ENCODE peak calls at places on chromosomes 11 and 22, in nine cellular contexts. C is cardiac muscle cell, A is GM23338, M is upper lobe of right lung, G is heart left ventricle, T is endodermal cell, S is pancreas, P is MM.1S, J is IMR-90. I is an unnamed sample.

GRCh38 chr11:125874556-125875124 is 12.8 kb upstream of the HYLS1 start:
- DNase-seq in G (peak; percentile 53), M (no peak), P (peak; percentile 49), A (peak; percentile 91), S (peak; percentile 36), T (peak; percentile 88), J (peak; percentile 70), C (peak; percentile 79), I (peak; percentile 78)

GRCh38 chr11:72681226-72682153 is 7.3 kb upstream of the PDE2A start:
- DNase-seq in J (no peak), A (no peak), G (no peak), T (no peak), P (no peak), S (no peak), C (no peak), M (no peak), I (no peak)

GRCh38 chr11:61645179-61645868 is 34.9 kb upstream of the DAGLA start:
- DNase-seq in J (peak; percentile 19), M (peak; percentile 86), G (no peak), T (no peak), P (no peak), C (peak; percentile 57), S (no peak), A (no peak), I (no peak)

GRCh38 chr11:26478710-26479109 is 93.4 kb downstream of the MUC15 start:
- DNase-seq in T (no peak), M (no peak), A (no peak), P (no peak), G (no peak), S (no peak), C (no peak), J (no peak), I (no peak)

GRCh38 chr22:27800250-27801131 is 1.1 kb downstream of the MN1 start:
- DNase-seq in P (no peak), G (no peak), A (no peak), M (no peak), C (peak; percentile 55), S (no peak), J (no peak), T (peak; percentile 80), I (no peak)

GRCh38 chr11:61919841-61920631 is 2.7 kb upstream of the RAB3IL1 start:
- DNase-seq in S (no peak), T (peak; percentile 60), M (no peak), A (no peak), C (no peak), J (no peak), P (no peak), G (no peak), I (peak; percentile 52)

GRCh38 chr11:61021661-61022212 is 50.3 kb downstream of the CD6 start:
- DNase-seq in S (peak; percentile 56), J (no peak), A (peak; percentile 90), C (no peak), T (peak; percentile 91), G (no peak), M (peak; percentile 76), P (no peak), I (peak; percentile 41)

GRCh38 chr11:96055706-96056387 is 131.9 kb upstream of the MTMR2 start:
- DNase-seq in A (no peak), S (no peak), J (peak; percentile 62), T (peak; percentile 67), M (no peak), G (no peak), P (no peak), C (no peak), I (no peak)

GRCh38 chr11:45109400-45109799 is 37.0 kb upstream of the PRDM11 start:
- DNase-seq in P (no peak), C (no peak), A (no peak), S (no peak), M (no peak), J (no peak), T (no peak), G (no peak), I (no peak)

GRCh38 chr11:118841469-118842222 is 42.0 kb upstream of the CXCR5 start:
- DNase-seq in C (no peak), S (no peak), T (no peak), M (no peak), J (no peak), A (no peak), P (peak; percentile 43), G (no peak), I (peak; percentile 14)

GRCh38 chr22:23622634-23623033 is 9.5 kb downstream of the DRICH1 start:
- DNase-seq in A (no peak), P (no peak), C (peak; percentile 23), S (no peak), J (peak; percentile 35), M (no peak), G (no peak), T (no peak), I (no peak)

GRCh38 chr11:17594686-17595192 is 47.7 kb downstream of the OTOG start:
- DNase-seq in A (no peak), J (no peak), M (no peak), T (peak; percentile 24), C (no peak), G (peak; percentile 1), P (no peak), S (no peak), I (no peak)

GRCh38 chr22:19641254-19641982 is 72.9 kb upstream of the SEPTIN5 start:
- DNase-seq in G (no peak), P (peak; percentile 14), S (peak; percentile 39), C (peak; percentile 72), T (peak; percentile 92), M (no peak), J (no peak), A (peak; percentile 91), I (peak; percentile 26)

GRCh38 chr22:48886604-48887393 is 940.9 kb downstream of the BRD1 start:
- DNase-seq in M (peak; percentile 53), A (no peak), T (peak; percentile 44), G (no peak), P (no peak), C (no peak), J (no peak), S (no peak), I (no peak)

DNA sequence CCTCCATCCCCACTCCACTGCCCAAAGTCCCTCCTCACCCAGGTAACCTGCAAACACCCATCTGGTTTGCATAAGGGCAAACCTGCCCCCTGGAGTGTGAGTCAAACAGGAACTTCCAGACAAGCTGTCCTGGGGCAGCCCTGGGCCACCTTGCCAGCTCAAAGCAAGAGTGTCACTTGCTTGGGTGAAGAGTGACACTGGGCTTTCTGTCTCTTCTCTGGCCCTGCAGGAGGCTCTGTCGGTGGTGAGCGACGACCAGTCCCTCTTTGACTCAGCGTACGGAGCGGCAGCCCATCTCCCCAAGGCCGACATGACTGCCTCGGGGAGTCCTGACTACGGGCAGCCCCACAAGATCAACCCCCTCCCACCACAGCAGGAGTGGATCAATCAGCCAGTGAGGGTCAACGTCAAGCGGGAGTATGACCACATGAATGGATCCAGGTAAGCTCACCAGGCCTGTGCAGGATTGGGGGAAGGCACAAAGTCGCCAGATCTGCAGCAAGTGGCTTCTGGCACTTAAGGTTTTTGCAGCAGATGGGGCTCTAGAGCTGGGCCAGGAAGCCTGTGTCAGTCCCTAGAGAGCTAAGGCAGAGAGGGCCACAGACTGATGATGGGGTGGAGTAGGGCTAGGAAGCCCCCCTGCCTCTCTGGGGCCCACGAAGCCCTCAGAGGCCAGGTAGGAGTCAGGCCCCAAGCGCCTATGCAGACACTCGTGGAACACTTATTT is 64.2 kb downstream of the FLI1 start:
- DNase-seq in T (no peak), C (no peak), J (no peak), P (peak; percentile 79), S (no peak), A (no peak), M (no peak), G (no peak), I (no peak)
- TF ChIP-seq CTCF in T (no peak), C (no peak), J (no peak), P (peak; percentile 11), S (no peak), A (peak; percentile 36), M (no peak), G (no peak), I (no peak)

GRCh38 chr11:20005747-20006146 is 154.5 kb downstream of the DBX1 start:
- DNase-seq in M (no peak), C (no peak), J (no peak), A (no peak), T (no peak), P (no peak), S (no peak), G (no peak), I (no peak)
- H3K4me1 ChIP-seq in M (peaks cover 4% of the 10 kb centered on the region), C (peaks cover 94% of the 10 kb centered on the region), J (no peaks in the 10 kb centered on the region), A (peaks cover 39% of the 10 kb centered on the region), T (peaks cover 8% of the 10 kb centered on the region), P (no peaks in the 10 kb centered on the region), S (peaks cover 53% of the 10 kb centered on the region), G (peaks cover 7% of the 10 kb centered on the region), I (peaks cover 41% of the 10 kb centered on the region)

GRCh38 chr22:39306456-39307361 is 12.7 kb downstream of the RPL3 start:
- DNase-seq in J (no peak), M (no peak), T (peak; percentile 88), C (peak; percentile 59), P (peak; percentile 50), G (no peak), S (no peak), A (peak; percentile 83), I (peak; percentile 50)

GRCh38 chr22:39309881-39310714 is 9.3 kb downstream of the RPL3 start:
- DNase-seq in A (no peak), J (peak; percentile 58), S (no peak), M (no peak), C (no peak), G (no peak), T (no peak), P (no peak), I (no peak)

GRCh38 chr22:39311592-39312400 is 7.6 kb downstream of the RPL3 start:
- DNase-seq in C (no peak), M (no peak), G (no peak), A (peak; percentile 60), J (no peak), P (no peak), S (no peak), T (peak; percentile 80), I (no peak)

GRCh38 chr22:39308614-39309363 is 10.6 kb downstream of the RPL3 start:
- DNase-seq in S (no peak), A (peak; percentile 48), M (no peak), P (no peak), J (peak; percentile 96), C (no peak), G (no peak), T (peak; percentile 74), I (no peak)

GRCh38 chr22:39309364-39309861 is 10.0 kb downstream of the RPL3 start:
- DNase-seq in A (peak; percentile 89), C (no peak), S (no peak), P (no peak), G (no peak), J (no peak), M (no peak), T (peak; percentile 86), I (no peak)
- TF ChIP-seq CTCF in A (peak; percentile 59), C (peak; percentile 27), S (no peak), P (peak; percentile 24), G (no peak), J (no peak), M (no peak), T (peak; percentile 49), I (peak; percentile 23)

GRCh38 chr11:65292866-65293265 is 21.8 kb upstream of the CDC42EP2 start:
- DNase-seq in T (no peak), M (no peak), J (no peak), S (no peak), C (no peak), G (no peak), P (no peak), A (no peak), I (no peak)
- H3K4me1 ChIP-seq in T (no peaks in the 10 kb centered on the region), M (peaks cover 64% of the 10 kb centered on the region), J (peaks cover 42% of the 10 kb centered on the region), S (no peaks in the 10 kb centered on the region), C (peaks cover 28% of the 10 kb centered on the region), G (peaks cover 29% of the 10 kb centered on the region), P (no peaks in the 10 kb centered on the region), A (no peaks in the 10 kb centered on the region), I (peaks cover 59% of the 10 kb centered on the region)

GRCh38 chr11:130789241-130789640 is 127.0 kb downstream of the SNX19 start:
- DNase-seq in J (no peak), C (no peak), M (no peak), P (no peak), G (no peak), A (no peak), T (no peak), S (no peak), I (no peak)
- TF ChIP-seq CTCF in J (no peak), C (no peak), M (no peak), P (no peak), G (no peak), A (no peak), T (no peak), S (no peak), I (no peak)

I was measured in Caco-2.